ENCODE peak calls at places on chromosomes 16 and 17, in eight cellular contexts. D is adrenal gland, A is LNCaP clone FGC, Y is stomach, Q is heart right ventricle, C is fibroblast of the aortic adventitia, O is fibroblast of lung, V is sigmoid colon. F is an unnamed sample.

GRCh38 chr16:85607331-85607765 is 5.8 kb upstream of the GSE1 start:
- DNase-seq in D (no peak), A (no peak), Y (peak), Q (no peak), C (no peak), O (peak), V (no peak), F (no peak)

GRCh38 chr17:68290268-68290954 is 516 bp downstream of the SLC16A6 start:
- DNase-seq in D (peak), A (no peak), Y (peak), Q (peak), C (no peak), O (no peak), V (no peak), F (peak)

GRCh38 chr16:55149622-55150021 is 174.4 kb upstream of the IRX6 start:
- DNase-seq in D (no peak), A (peak), Y (no peak), Q (no peak), C (no peak), O (no peak), V (no peak), F (no peak)

GRCh38 chr17:36495076-36495578 is 8.6 kb downstream of the ZNHIT3 start:
- DNase-seq in D (no peak), A (no peak), Y (no peak), Q (no peak), C (no peak), O (no peak), V (peak), F (no peak)

GRCh38 chr17:73224663-73225305 is 31.9 kb downstream of the COG1 start:
- DNase-seq in D (no peak), A (no peak), Y (no peak), Q (no peak), C (no peak), O (no peak), V (no peak), F (no peak)

GRCh38 chr17:58504826-58505351 is 9.5 kb downstream of the MTMR4 start:
- DNase-seq in D (no peak), A (no peak), Y (no peak), Q (no peak), C (no peak), O (no peak), V (peak), F (no peak)

GRCh38 chr16:77169650-77170236 is 21.2 kb upstream of the MON1B start:
- DNase-seq in D (peak), A (no peak), Y (peak), Q (no peak), C (peak), O (peak), V (no peak), F (no peak)

GRCh38 chr16:27364493-27365141 is 37.4 kb upstream of the IL21R start:
- DNase-seq in D (no peak), A (peak), Y (peak), Q (no peak), C (no peak), O (no peak), V (no peak), F (no peak)

GRCh38 chr16:67718668-67719047 is 458 bp downstream of the GFOD2 start:
- DNase-seq in D (no peak), A (no peak), Y (no peak), Q (no peak), C (no peak), O (no peak), V (no peak), F (no peak)

GRCh38 chr16:898761-899677 is 71.8 kb downstream of the LMF1 start:
- DNase-seq in D (no peak), A (no peak), Y (no peak), Q (no peak), C (no peak), O (no peak), V (no peak), F (no peak)

DNA sequence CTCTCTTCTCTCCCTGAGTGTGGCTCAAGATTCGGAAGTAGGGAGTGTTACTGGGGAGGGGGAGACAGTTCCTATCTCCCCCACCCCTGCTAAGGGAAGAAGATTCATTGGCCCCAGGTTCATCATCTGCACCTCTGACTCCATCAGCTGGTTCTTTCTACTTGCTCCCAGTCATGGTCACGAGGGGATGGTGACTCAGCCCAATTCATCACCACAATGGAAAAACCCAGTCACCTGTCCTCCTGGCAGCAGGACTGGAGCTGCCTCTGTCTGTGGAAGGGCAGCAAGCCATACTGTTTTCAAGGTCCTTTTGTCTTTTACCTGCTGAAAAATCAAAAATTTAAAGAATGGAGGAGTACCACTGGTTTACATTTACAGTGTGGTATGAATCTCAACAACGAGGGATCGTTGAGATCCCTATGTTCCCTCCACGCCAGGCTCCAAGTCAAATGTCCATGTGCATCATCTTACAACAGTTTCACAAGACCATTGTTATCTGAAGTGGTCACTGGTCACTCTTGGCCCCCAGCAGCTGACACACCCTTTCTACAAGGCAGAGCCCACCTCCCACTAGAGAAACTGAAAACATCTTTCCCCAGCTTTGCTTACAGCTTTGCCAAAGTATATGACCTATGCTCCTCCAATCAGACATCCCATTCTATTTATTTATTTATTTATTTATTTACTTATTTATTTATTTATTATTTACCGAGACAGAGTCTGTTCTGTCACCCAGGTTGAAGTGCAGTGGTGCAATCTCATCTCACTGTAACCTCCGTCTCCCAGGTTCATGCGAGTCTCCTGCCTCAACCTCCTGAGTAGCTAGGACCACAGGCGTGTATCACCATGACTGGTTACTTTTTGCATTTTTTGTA is 40.4 kb upstream of the NDRG4 start:
- DNase-seq in D (peak), A (no peak), Y (no peak), Q (no peak), C (peak), O (peak), V (no peak), F (no peak)
- TF ChIP-seq CTCF in D (no peak), A (no peak), Y (no peak), Q (no peak), C (no peak), O (no peak), V (no peak), F (no peak)

GRCh38 chr17:39147221-39148185 is 3.9 kb downstream of the PLXDC1 start:
- DNase-seq in D (no peak), A (no peak), Y (no peak), Q (no peak), C (no peak), O (no peak), V (no peak), F (no peak)

GRCh38 chr17:39144414-39144813 is 7.0 kb downstream of the PLXDC1 start:
- DNase-seq in D (no peak), A (no peak), Y (peak), Q (peak), C (peak), O (peak), V (peak), F (no peak)

GRCh38 chr17:39143552-39144093 is 7.8 kb downstream of the PLXDC1 start:
- DNase-seq in D (no peak), A (no peak), Y (no peak), Q (peak), C (peak), O (no peak), V (peak), F (no peak)

GRCh38 chr17:39145143-39145542 is 6.3 kb downstream of the PLXDC1 start:
- DNase-seq in D (no peak), A (no peak), Y (no peak), Q (no peak), C (no peak), O (no peak), V (no peak), F (no peak)

DNA sequence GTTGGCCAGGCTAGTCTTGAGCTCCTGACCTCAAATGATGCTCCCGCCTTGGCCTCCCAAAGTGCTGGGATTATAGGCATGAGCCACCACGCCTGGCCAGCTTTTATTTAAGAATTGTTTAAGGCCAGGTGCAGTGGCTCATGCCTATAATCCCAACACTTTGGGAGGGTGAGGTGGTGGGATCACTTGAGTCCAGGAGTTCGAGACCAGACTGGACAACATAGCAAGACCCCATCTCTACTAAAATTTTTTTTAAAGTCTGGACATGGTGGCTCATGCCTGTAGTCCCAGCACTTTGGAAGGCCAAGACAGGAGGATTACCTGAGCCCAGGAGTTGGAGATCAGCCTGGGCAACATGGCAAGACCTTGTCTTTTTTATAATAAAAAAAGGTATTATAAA is 5.2 kb downstream of the PLXDC1 start:
- DNase-seq in D (no peak), A (no peak), Y (no peak), Q (no peak), C (no peak), O (no peak), V (no peak), F (no peak)
- TF ChIP-seq CTCF in D (no peak), A (no peak), Y (no peak), Q (no peak), C (no peak), O (no peak), V (no peak), F (no peak)

GRCh38 chr17:42629420-42630009 is 20.0 kb downstream of the TUBG1 start:
- DNase-seq in D (no peak), A (no peak), Y (no peak), Q (no peak), C (no peak), O (no peak), V (no peak), F (no peak)
- TF ChIP-seq CTCF in D (no peak), A (no peak), Y (no peak), Q (no peak), C (no peak), O (no peak), V (no peak), F (no peak)

GRCh38 chr17:78185981-78186688 is 717 bp downstream of the TK1 start:
- DNase-seq in D (no peak), A (no peak), Y (no peak), Q (peak), C (no peak), O (no peak), V (no peak), F (no peak)
- TF ChIP-seq CTCF in D (no peak), A (no peak), Y (no peak), Q (no peak), C (no peak), O (no peak), V (no peak), F (no peak)

GRCh38 chr17:18320301-18320700 is 5.2 kb downstream of the SMCR8 start:
- DNase-seq in D (no peak), A (no peak), Y (no peak), Q (no peak), C (no peak), O (no peak), V (peak), F (no peak)

GRCh38 chr17:18319604-18320256 is 4.6 kb downstream of the SMCR8 start:
- DNase-seq in D (no peak), A (no peak), Y (peak), Q (no peak), C (peak), O (peak), V (peak), F (no peak)

GRCh38 chr17:18322522-18322921 is 7.4 kb downstream of the SMCR8 start:
- DNase-seq in D (no peak), A (no peak), Y (no peak), Q (no peak), C (no peak), O (no peak), V (peak), F (no peak)

GRCh38 chr17:18323007-18323406 is 7.9 kb downstream of the SMCR8 start:
- DNase-seq in D (no peak), A (no peak), Y (no peak), Q (no peak), C (no peak), O (no peak), V (peak), F (no peak)

GRCh38 chr17:18321309-18321708 is 6.2 kb downstream of the SMCR8 start:
- DNase-seq in D (no peak), A (no peak), Y (no peak), Q (no peak), C (no peak), O (peak), V (peak), F (no peak)
- TF ChIP-seq CTCF in D (no peak), A (peak), Y (no peak), Q (no peak), C (no peak), O (no peak), V (no peak), F (no peak)

DNA sequence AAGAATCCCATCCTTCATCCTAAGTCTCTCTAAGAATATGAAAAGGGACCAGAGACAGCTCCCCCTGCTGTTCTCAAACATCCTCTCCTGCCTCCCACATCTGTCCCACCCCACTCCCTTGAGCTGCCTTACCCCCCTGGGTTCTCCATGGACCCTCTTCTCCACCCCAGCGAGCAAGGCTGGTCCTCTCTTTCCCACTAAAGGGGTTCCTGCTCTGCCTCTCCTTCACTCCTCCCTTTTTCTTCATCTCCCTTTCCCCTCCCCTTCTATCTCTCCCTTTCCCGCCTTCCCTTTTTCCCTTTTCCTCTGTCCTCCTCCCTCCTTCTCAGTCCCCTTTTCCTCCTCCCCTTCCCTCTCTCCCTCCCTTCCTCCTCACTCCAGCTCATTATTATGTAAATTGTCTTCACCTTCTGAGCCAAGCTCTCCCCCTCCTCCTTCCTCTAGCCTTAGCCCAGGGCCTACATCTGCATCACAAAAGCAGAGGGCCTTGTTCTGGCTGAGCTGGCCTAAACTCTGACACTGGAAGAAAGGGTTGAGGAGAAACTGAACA is 90.0 kb downstream of the GNAO1 start:
- DNase-seq in D (no peak), A (no peak), Y (no peak), Q (no peak), C (no peak), O (no peak), V (no peak), F (no peak)
- TF ChIP-seq CTCF in D (no peak), A (peak), Y (no peak), Q (peak), C (peak), O (peak), V (no peak), F (no peak)

GRCh38 chr17:49487202-49487601 is 7.9 kb upstream of the NGFR start:
- DNase-seq in D (no peak), A (no peak), Y (no peak), Q (no peak), C (no peak), O (no peak), V (no peak), F (no peak)
- TF ChIP-seq CTCF in D (no peak), A (no peak), Y (no peak), Q (no peak), C (no peak), O (no peak), V (no peak), F (no peak)

GRCh38 chr16:64409762-64410161 is 712.1 kb downstream of the CDH11 start:
- DNase-seq in D (no peak), A (no peak), Y (no peak), Q (no peak), C (peak), O (peak), V (no peak), F (no peak)

GRCh38 chr16:64410306-64410705 is 711.6 kb downstream of the CDH11 start:
- DNase-seq in D (no peak), A (no peak), Y (no peak), Q (no peak), C (peak), O (no peak), V (no peak), F (no peak)

GRCh38 chr16:64412578-64413280 is 709.1 kb downstream of the CDH11 start:
- DNase-seq in D (no peak), A (no peak), Y (no peak), Q (no peak), C (peak), O (peak), V (no peak), F (no peak)

GRCh38 chr16:64406661-64407267 is 715.1 kb downstream of the CDH11 start:
- DNase-seq in D (no peak), A (no peak), Y (no peak), Q (no peak), C (no peak), O (peak), V (no peak), F (no peak)

GRCh38 chr16:64408699-64409098 is 713.2 kb downstream of the CDH11 start:
- DNase-seq in D (no peak), A (no peak), Y (no peak), Q (no peak), C (no peak), O (no peak), V (no peak), F (no peak)
- TF ChIP-seq CTCF in D (no peak), A (no peak), Y (no peak), Q (no peak), C (no peak), O (no peak), V (no peak), F (no peak)

F was measured in natural killer cell.